ENCODE peak calls at places on chromosome 6, in five cellular contexts. U is H9, K is mesendoderm, X is IMR-90, T is H1. D is an unnamed sample.

GRCh38 chr6:24357336-24358218 is at the start of gene DCDC2:
- DNase-seq in T (no peak), K (no peak), X (no peak), U (peak), D (no peak)

GRCh38 chr6:21748343-21749063 is 155.0 kb downstream of the SOX4 start:
- DNase-seq in T (no peak), U (no peak), K (peak), X (peak), D (no peak)

GRCh38 chr6:104527761-104528415 is 331.8 kb downstream of the HACE1 start:
- DNase-seq in T (peak), U (peak), K (peak), X (no peak), D (no peak)

GRCh38 chr6:163876391-163876790 is 461.9 kb downstream of the QKI start:
- DNase-seq in U (no peak), T (no peak), X (peak), K (no peak), D (no peak)

GRCh38 chr6:1393641-1394283 is 4.4 kb downstream of the FOXF2 start:
- DNase-seq in U (no peak), K (no peak), X (no peak), T (no peak), D (peak)

GRCh38 chr6:26659042-26659359 is 545 bp downstream of the ZNF322 start:
- DNase-seq in U (no peak), X (no peak), K (peak), T (no peak), D (no peak)

GRCh38 chr6:132369526-132369925 is 31.7 kb downstream of the MOXD1 start:
- DNase-seq in X (peak), T (no peak), U (no peak), K (no peak), D (no peak)

GRCh38 chr6:160573943-160574342 is 90.1 kb downstream of the LPA start:
- DNase-seq in X (no peak), U (no peak), T (no peak), K (no peak), D (no peak)

GRCh38 chr6:31086788-31087440 is 25.5 kb downstream of the C6orf15 start:
- DNase-seq in T (no peak), X (peak), U (no peak), K (peak), D (no peak)
- H3K23ac ChIP-seq in T (no peak), X (no peak), U (no peak), K (no peak), D (no peak)

GRCh38 chr6:168377856-168378832 is 58.6 kb upstream of the DACT2 start:
- DNase-seq in K (no peak), T (no peak), U (no peak), X (no peak), D (no peak)

GRCh38 chr6:168376120-168376519 is 56.5 kb upstream of the DACT2 start:
- DNase-seq in T (no peak), K (no peak), X (no peak), U (no peak), D (no peak)

GRCh38 chr6:168376811-168377480 is 57.4 kb upstream of the DACT2 start:
- DNase-seq in U (no peak), K (no peak), X (no peak), T (no peak), D (no peak)

GRCh38 chr6:168374541-168375071 is 55.0 kb upstream of the DACT2 start:
- DNase-seq in X (no peak), U (no peak), T (no peak), K (no peak), D (no peak)

GRCh38 chr6:168377481-168377850 is 57.9 kb upstream of the DACT2 start:
- DNase-seq in X (no peak), U (no peak), K (no peak), T (no peak), D (no peak)
- H3K23ac ChIP-seq in X (no peak), U (no peak), K (no peak), T (no peak), D (no peak)

DNA sequence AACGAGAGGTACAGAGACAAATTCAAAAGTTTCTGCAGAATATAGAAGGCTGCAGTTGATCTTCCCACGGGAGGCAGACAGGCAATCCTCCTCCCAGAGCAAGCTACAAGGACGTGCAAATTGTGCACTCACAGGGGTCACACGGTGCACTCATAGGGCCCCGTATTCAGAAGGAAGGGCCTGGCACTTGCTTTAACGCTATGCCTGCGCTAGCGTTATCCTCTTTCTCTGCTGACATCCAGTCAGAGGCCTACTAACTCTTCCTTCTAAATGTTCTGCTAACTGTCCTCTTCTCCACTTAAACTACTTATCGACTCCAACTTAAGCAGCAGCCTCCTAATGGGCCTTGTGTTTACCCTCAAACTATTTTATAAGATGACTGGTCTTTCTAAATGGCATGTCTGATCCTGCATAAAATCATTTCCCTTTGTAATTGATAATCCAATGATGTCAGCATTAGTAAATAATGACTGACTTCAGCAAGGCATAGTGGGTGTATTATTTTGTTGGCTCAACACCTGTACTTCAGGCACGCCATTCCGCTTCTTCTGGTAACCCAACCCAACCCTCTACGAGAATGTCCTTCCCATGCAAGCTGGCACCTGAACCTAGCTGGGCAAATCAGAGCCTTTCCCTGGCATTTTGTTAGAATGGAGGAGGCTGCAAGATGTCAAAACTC is 2.2 kb downstream of the IFNGR1 start:
- DNase-seq in U (no peak), K (no peak), T (no peak), X (no peak), D (no peak)
- H3K23ac ChIP-seq in U (no peak), K (no peak), T (no peak), X (no peak), D (no peak)

GRCh38 chr6:109008951-109009760 is 85.5 kb downstream of the SESN1 start:
- DNase-seq in U (peak), T (peak), X (peak), K (peak), D (peak)
- H3K23ac ChIP-seq in U (no peak), T (no peak), X (peak), K (peak), D (peak)